ENCODE peak calls at places on chromosomes 7 and 10, in six cellular contexts. One of them, this sample, is unnamed.
A peak's percentile ranks its signal among the peaks of the same experiment; 100 is the strongest.

GRCh38 chr7:90425376-90425775 is 22.1 kb downstream of the CLDN12 start:
- DNase-seq in hepatocyte: no peak
- DNase-seq in progenitor cell of endocrine pancreas: no peak
- DNase-seq in GM10248: no peak
- DNase-seq in GM20000: no peak
- DNase-seq in HCT116: no peak
- DNase-seq in this sample: no peak

GRCh38 chr10:19966751-19967150 is 150.5 kb downstream of the PLXDC2 start:
- DNase-seq in hepatocyte: peak; percentile 12
- DNase-seq in progenitor cell of endocrine pancreas: no peak
- DNase-seq in GM20000: no peak
- DNase-seq in HCT116: no peak
- DNase-seq in GM10248: no peak
- DNase-seq in this sample: no peak

GRCh38 chr10:30170814-30171213 is 111.4 kb upstream of the JCAD start:
- DNase-seq in hepatocyte: no peak
- DNase-seq in HCT116: no peak
- DNase-seq in GM10248: no peak
- DNase-seq in progenitor cell of endocrine pancreas: no peak
- DNase-seq in GM20000: no peak
- DNase-seq in this sample: no peak

GRCh38 chr7:79319369-79319768 is 134.1 kb downstream of the MAGI2 start:
- DNase-seq in GM10248: no peak
- DNase-seq in HCT116: no peak
- DNase-seq in hepatocyte: no peak
- DNase-seq in progenitor cell of endocrine pancreas: no peak
- DNase-seq in GM20000: no peak
- DNase-seq in this sample: no peak

GRCh38 chr10:5023126-5023701 is 19.6 kb upstream of the AKR1C2 start:
- DNase-seq in progenitor cell of endocrine pancreas: no peak
- DNase-seq in HCT116: no peak
- DNase-seq in hepatocyte: no peak
- DNase-seq in GM20000: no peak
- DNase-seq in GM10248: no peak
- DNase-seq in this sample: no peak

GRCh38 chr10:43216931-43217562 is 49.8 kb downstream of the RASGEF1A start:
- DNase-seq in progenitor cell of endocrine pancreas: no peak
- DNase-seq in GM20000: no peak
- DNase-seq in hepatocyte: no peak
- DNase-seq in HCT116: no peak
- DNase-seq in GM10248: no peak
- DNase-seq in this sample: no peak

GRCh38 chr10:67015225-67015624 is 89.4 kb downstream of the LRRTM3 start:
- DNase-seq in hepatocyte: no peak
- DNase-seq in HCT116: no peak
- DNase-seq in progenitor cell of endocrine pancreas: no peak
- DNase-seq in GM10248: no peak
- DNase-seq in GM20000: no peak
- DNase-seq in this sample: no peak

GRCh38 chr7:7098280-7098818 is 84.0 kb upstream of the C1GALT1 start:
- DNase-seq in GM20000: no peak
- DNase-seq in progenitor cell of endocrine pancreas: no peak
- DNase-seq in hepatocyte: no peak
- DNase-seq in GM10248: no peak
- DNase-seq in HCT116: no peak
- DNase-seq in this sample: no peak

GRCh38 chr7:39644170-39644569 is 20.8 kb downstream of the RALA start:
- DNase-seq in GM20000: no peak
- DNase-seq in hepatocyte: no peak
- DNase-seq in GM10248: no peak
- DNase-seq in progenitor cell of endocrine pancreas: no peak
- DNase-seq in HCT116: no peak
- DNase-seq in this sample: no peak

GRCh38 chr7:36430881-36431280 is 41.2 kb downstream of the ANLN start:
- DNase-seq in HCT116: no peak
- DNase-seq in GM10248: no peak
- DNase-seq in hepatocyte: no peak
- DNase-seq in progenitor cell of endocrine pancreas: no peak
- DNase-seq in GM20000: no peak
- DNase-seq in this sample: no peak

GRCh38 chr10:26566525-26567348 is 128.6 kb downstream of the APBB1IP start:
- DNase-seq in GM10248: no peak
- DNase-seq in hepatocyte: peak; percentile 47
- DNase-seq in GM20000: no peak
- DNase-seq in HCT116: no peak
- DNase-seq in progenitor cell of endocrine pancreas: peak; percentile 28
- DNase-seq in this sample: no peak

GRCh38 chr10:86295791-86296190 is 70.8 kb downstream of the GRID1 start:
- DNase-seq in GM10248: no peak
- DNase-seq in hepatocyte: no peak
- DNase-seq in progenitor cell of endocrine pancreas: no peak
- DNase-seq in GM20000: no peak
- DNase-seq in HCT116: no peak
- DNase-seq in this sample: no peak

GRCh38 chr10:5187852-5188251 is 2.9 kb upstream of the AKR1C8 start:
- DNase-seq in progenitor cell of endocrine pancreas: no peak
- DNase-seq in hepatocyte: no peak
- DNase-seq in GM20000: no peak
- DNase-seq in HCT116: no peak
- DNase-seq in GM10248: no peak
- DNase-seq in this sample: no peak

GRCh38 chr7:100856871-100857282 is 4.4 kb downstream of the SLC12A9 start:
- DNase-seq in progenitor cell of endocrine pancreas: no peak
- DNase-seq in GM20000: no peak
- DNase-seq in GM10248: no peak
- DNase-seq in HCT116: no peak
- DNase-seq in hepatocyte: no peak
- DNase-seq in this sample: no peak

GRCh38 chr7:107924841-107925490 is 34.0 kb downstream of the DLD start:
- DNase-seq in GM20000: peak; percentile 49
- DNase-seq in hepatocyte: no peak
- DNase-seq in GM10248: peak; percentile 23
- DNase-seq in HCT116: no peak
- DNase-seq in progenitor cell of endocrine pancreas: no peak
- DNase-seq in this sample: no peak

GRCh38 chr10:123614888-123615287 is 51.3 kb upstream of the GPR26 start:
- DNase-seq in GM10248: peak; percentile 52
- DNase-seq in HCT116: peak; percentile 16
- DNase-seq in hepatocyte: peak; percentile 91
- DNase-seq in GM20000: peak; percentile 43
- DNase-seq in progenitor cell of endocrine pancreas: peak; percentile 90
- DNase-seq in this sample: peak; percentile 18

GRCh38 chr7:55641273-55641691 is 69.0 kb upstream of the VOPP1 start:
- DNase-seq in HCT116: peak; percentile 77
- DNase-seq in progenitor cell of endocrine pancreas: no peak
- DNase-seq in hepatocyte: peak; percentile 87
- DNase-seq in GM20000: peak; percentile 48
- DNase-seq in GM10248: peak; percentile 53
- DNase-seq in this sample: no peak

GRCh38 chr7:41027428-41028115 is 675.3 kb downstream of the INHBA start:
- DNase-seq in progenitor cell of endocrine pancreas: no peak
- DNase-seq in HCT116: no peak
- DNase-seq in hepatocyte: no peak
- DNase-seq in GM20000: no peak
- DNase-seq in GM10248: no peak
- DNase-seq in this sample: no peak

GRCh38 chr7:88545663-88546062 is 213.8 kb upstream of the ZNF804B start:
- DNase-seq in GM20000: no peak
- DNase-seq in GM10248: no peak
- DNase-seq in hepatocyte: no peak
- DNase-seq in progenitor cell of endocrine pancreas: no peak
- DNase-seq in HCT116: no peak
- DNase-seq in this sample: no peak

GRCh38 chr7:33558961-33559710 is 346.2 kb upstream of the BMPER start:
- DNase-seq in hepatocyte: no peak
- DNase-seq in GM20000: no peak
- DNase-seq in progenitor cell of endocrine pancreas: no peak
- DNase-seq in GM10248: no peak
- DNase-seq in HCT116: no peak
- DNase-seq in this sample: no peak

GRCh38 chr10:13717936-13718772 is 131.4 kb downstream of the PRPF18 start:
- DNase-seq in HCT116: no peak
- DNase-seq in GM10248: no peak
- DNase-seq in GM20000: no peak
- DNase-seq in progenitor cell of endocrine pancreas: peak; percentile 33
- DNase-seq in hepatocyte: peak; percentile 44
- DNase-seq in this sample: peak; percentile 21

GRCh38 chr7:52017802-52018679 is 701.4 kb upstream of the COBL start:
- DNase-seq in GM10248: peak; percentile 4
- DNase-seq in GM20000: peak; percentile 5
- DNase-seq in progenitor cell of endocrine pancreas: no peak
- DNase-seq in hepatocyte: peak; percentile 50
- DNase-seq in HCT116: no peak
- DNase-seq in this sample: no peak

GRCh38 chr10:124172241-124172661 is 78.9 kb upstream of the CHST15 start:
- DNase-seq in GM10248: no peak
- DNase-seq in HCT116: no peak
- DNase-seq in progenitor cell of endocrine pancreas: no peak
- DNase-seq in hepatocyte: no peak
- DNase-seq in GM20000: no peak
- DNase-seq in this sample: no peak

GRCh38 chr7:49638166-49638565 is 135.3 kb upstream of the VWC2 start:
- DNase-seq in GM10248: no peak
- DNase-seq in HCT116: no peak
- DNase-seq in GM20000: no peak
- DNase-seq in progenitor cell of endocrine pancreas: no peak
- DNase-seq in hepatocyte: no peak
- DNase-seq in this sample: no peak

GRCh38 chr10:125772112-125772863 is 3.3 kb downstream of the MMP21 start:
- DNase-seq in GM20000: no peak
- DNase-seq in HCT116: no peak
- DNase-seq in progenitor cell of endocrine pancreas: no peak
- DNase-seq in hepatocyte: no peak
- DNase-seq in GM10248: no peak
- DNase-seq in this sample: no peak

GRCh38 chr10:11515596-11516418 is 95.6 kb downstream of the USP6NL start:
- DNase-seq in GM20000: peak; percentile 37
- DNase-seq in GM10248: peak; percentile 45
- DNase-seq in progenitor cell of endocrine pancreas: no peak
- DNase-seq in HCT116: peak; percentile 54
- DNase-seq in hepatocyte: peak; percentile 70
- DNase-seq in this sample: no peak

DNA sequence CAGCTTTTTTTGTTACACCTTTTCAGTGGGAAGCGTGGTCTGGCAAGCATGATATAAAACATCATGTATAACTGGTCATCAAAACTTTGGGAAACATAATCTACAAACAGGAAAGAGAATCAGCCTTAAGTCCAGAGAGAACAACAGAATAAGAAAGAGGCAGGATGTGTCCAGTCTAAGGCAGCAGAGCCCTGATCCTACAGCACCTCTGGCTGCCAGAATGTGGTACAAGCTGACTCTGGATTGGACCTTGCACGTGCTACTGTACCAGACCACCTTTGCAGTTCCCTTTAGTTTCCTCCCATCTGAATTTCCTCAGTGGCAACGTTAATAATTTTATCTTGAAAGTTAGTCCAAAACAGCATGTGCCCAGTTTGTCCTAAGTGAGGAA is 824.6 kb upstream of the IGFBP3 start:
- DNase-seq in progenitor cell of endocrine pancreas: no peak
- DNase-seq in HCT116: no peak
- DNase-seq in GM10248: no peak
- DNase-seq in hepatocyte: no peak
- DNase-seq in GM20000: no peak
- DNase-seq in this sample: no peak
- TF ChIP-seq CTCF in progenitor cell of endocrine pancreas: no peak
- TF ChIP-seq CTCF in HCT116: no peak
- TF ChIP-seq CTCF in GM10248: no peak
- TF ChIP-seq CTCF in hepatocyte: peak; percentile 15
- TF ChIP-seq CTCF in GM20000: no peak
- TF ChIP-seq CTCF in this sample: no peak

GRCh38 chr10:17453377-17454091 is 861 bp downstream of the ST8SIA6 start:
- DNase-seq in GM20000: peak; percentile 53
- DNase-seq in progenitor cell of endocrine pancreas: peak; percentile 41
- DNase-seq in GM10248: peak; percentile 24
- DNase-seq in hepatocyte: peak; percentile 75
- DNase-seq in HCT116: no peak
- DNase-seq in this sample: no peak

GRCh38 chr10:17456032-17456548 is 1.7 kb upstream of the ST8SIA6 start:
- DNase-seq in HCT116: no peak
- DNase-seq in GM10248: no peak
- DNase-seq in GM20000: no peak
- DNase-seq in hepatocyte: no peak
- DNase-seq in progenitor cell of endocrine pancreas: no peak
- DNase-seq in this sample: no peak

GRCh38 chr10:17454801-17455520 is 566 bp upstream of the ST8SIA6 start:
- DNase-seq in progenitor cell of endocrine pancreas: no peak
- DNase-seq in HCT116: peak; percentile 64
- DNase-seq in GM20000: peak; percentile 52
- DNase-seq in hepatocyte: no peak
- DNase-seq in GM10248: peak; percentile 21
- DNase-seq in this sample: no peak

GRCh38 chr10:17453035-17453376 is 1.4 kb downstream of the ST8SIA6 start:
- DNase-seq in progenitor cell of endocrine pancreas: no peak
- DNase-seq in hepatocyte: no peak
- DNase-seq in GM10248: no peak
- DNase-seq in GM20000: peak; percentile 39
- DNase-seq in HCT116: no peak
- DNase-seq in this sample: no peak

DNA sequence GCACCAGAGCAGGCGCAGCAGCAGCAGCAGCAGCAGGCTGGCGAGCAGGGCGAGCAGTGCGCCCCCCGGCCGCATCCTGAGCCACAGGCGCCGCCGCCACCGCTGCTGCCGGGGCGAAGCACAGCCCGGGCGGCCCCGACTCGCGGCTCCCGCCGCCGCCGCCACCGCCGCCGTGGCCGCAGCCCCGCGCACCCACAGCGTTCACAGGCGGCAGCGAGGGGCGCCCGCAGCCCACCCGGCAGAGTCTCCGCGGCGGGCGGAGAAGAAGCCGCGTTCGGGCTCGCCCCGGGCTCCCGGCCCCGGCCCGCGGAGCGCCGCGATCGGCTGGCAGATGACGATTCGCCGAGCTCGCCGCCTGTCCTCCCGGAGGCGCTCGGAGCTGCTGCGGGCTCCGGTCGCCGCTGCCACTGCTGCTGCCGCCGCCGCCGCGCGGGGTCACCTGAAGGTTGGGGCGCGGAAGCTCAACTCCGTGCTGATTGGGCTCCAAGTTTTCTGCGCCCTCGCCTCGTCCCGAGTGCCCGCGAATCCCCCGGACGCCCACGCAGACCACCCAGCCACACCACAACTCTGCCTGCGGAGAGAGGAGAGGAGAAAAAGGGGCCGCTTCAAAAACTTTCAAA is at the start of gene ST8SIA6:
- DNase-seq in progenitor cell of endocrine pancreas: peak; percentile 33
- DNase-seq in GM10248: peak; percentile 58
- DNase-seq in GM20000: peak; percentile 80
- DNase-seq in hepatocyte: peak; percentile 73
- DNase-seq in HCT116: no peak
- DNase-seq in this sample: no peak
- TF ChIP-seq CTCF in progenitor cell of endocrine pancreas: no peak
- TF ChIP-seq CTCF in GM10248: no peak
- TF ChIP-seq CTCF in GM20000: no peak
- TF ChIP-seq CTCF in hepatocyte: no peak
- TF ChIP-seq CTCF in HCT116: no peak
- TF ChIP-seq CTCF in this sample: no peak

GRCh38 chr10:6212806-6213205 is 10.1 kb downstream of the PFKFB3 start:
- DNase-seq in hepatocyte: no peak
- DNase-seq in GM20000: no peak
- DNase-seq in HCT116: no peak
- DNase-seq in progenitor cell of endocrine pancreas: no peak
- DNase-seq in GM10248: no peak
- DNase-seq in this sample: no peak
- TF ChIP-seq CTCF in hepatocyte: no peak
- TF ChIP-seq CTCF in GM20000: no peak
- TF ChIP-seq CTCF in HCT116: no peak
- TF ChIP-seq CTCF in progenitor cell of endocrine pancreas: no peak
- TF ChIP-seq CTCF in GM10248: no peak
- TF ChIP-seq CTCF in this sample: no peak

GRCh38 chr7:95993420-95993819 is 221.1 kb downstream of the DYNC1I1 start:
- DNase-seq in GM10248: no peak
- DNase-seq in GM20000: no peak
- DNase-seq in progenitor cell of endocrine pancreas: no peak
- DNase-seq in HCT116: no peak
- DNase-seq in hepatocyte: no peak
- DNase-seq in this sample: no peak
- TF ChIP-seq CTCF in GM10248: no peak
- TF ChIP-seq CTCF in GM20000: no peak
- TF ChIP-seq CTCF in progenitor cell of endocrine pancreas: peak; percentile 33
- TF ChIP-seq CTCF in HCT116: no peak
- TF ChIP-seq CTCF in hepatocyte: peak; percentile 6
- TF ChIP-seq CTCF in this sample: no peak

This sample was measured in activated B cell treated with CpG ODN at 0.5 μM for 24 hours.